ENCODE peak calls at places on chromosomes 13 and 19, in seven cellular contexts. L, M, X, Z, A, C and G are unnamed samples.
A peak's percentile ranks its signal among the peaks of the same experiment; 100 is the strongest.

GRCh38 chr19:6088677-6089063 is 21.6 kb downstream of the RFX2 start:
- DNase-seq in L (no peak), M (no peak), X (peak; percentile 56), Z (no peak), A (no peak), C (peak; percentile 64), G (no peak)

GRCh38 chr19:51799311-51799997 is 4.5 kb downstream of the FPR3 start:
- DNase-seq in L (peak; percentile 58), M (no peak), X (peak; percentile 85), Z (peak; percentile 78), A (peak; percentile 89), C (peak; percentile 67), G (no peak)

GRCh38 chr19:28577666-28578065 is 635.3 kb downstream of the UQCRFS1 start:
- DNase-seq in L (no peak), M (no peak), X (no peak), Z (no peak), A (no peak), C (no peak), G (no peak)

GRCh38 chr13:97548138-97548537 is 114.2 kb downstream of the RAP2A start:
- DNase-seq in L (no peak), M (no peak), X (no peak), Z (no peak), A (no peak), C (no peak), G (no peak)

GRCh38 chr13:29948246-29948645 is 97.8 kb upstream of the UBL3 start:
- DNase-seq in L (no peak), M (no peak), X (no peak), Z (no peak), A (no peak), C (no peak), G (no peak)

GRCh38 chr13:98741741-98742435 is 10.6 kb downstream of the SLC15A1 start:
- DNase-seq in L (no peak), M (no peak), X (no peak), Z (no peak), A (peak; percentile 54), C (no peak), G (no peak)

GRCh38 chr13:48904668-48905290 is 70.9 kb upstream of the FNDC3A start:
- DNase-seq in L (no peak), M (no peak), X (no peak), Z (no peak), A (no peak), C (no peak), G (no peak)

GRCh38 chr19:19170053-19170945 is at the start of gene MEF2B:
- DNase-seq in L (peak; percentile 87), M (peak; percentile 77), X (peak; percentile 92), Z (peak; percentile 49), A (peak; percentile 82), C (peak; percentile 58), G (peak; percentile 71)

GRCh38 chr13:106383791-106384190 is 151.7 kb downstream of the EFNB2 start:
- DNase-seq in L (no peak), M (no peak), X (no peak), Z (no peak), A (no peak), C (no peak), G (no peak)

GRCh38 chr19:45164577-45165335 is 4.0 kb upstream of the NKPD1 start:
- DNase-seq in L (peak; percentile 79), M (no peak), X (peak; percentile 67), Z (no peak), A (no peak), C (peak; percentile 45), G (no peak)

GRCh38 chr19:2540646-2541454 is 64.9 kb downstream of the GADD45B start:
- DNase-seq in L (peak; percentile 82), M (no peak), X (peak; percentile 95), Z (peak; percentile 86), A (peak; percentile 97), C (peak; percentile 94), G (peak; percentile 65)
- TF ChIP-seq CTCF in L (peak; percentile 50), M (no peak), X (no peak), Z (peak; percentile 36), A (peak; percentile 5), C (peak; percentile 47), G (peak; percentile 51)

GRCh38 chr13:95301135-95301946 is at the start of gene ABCC4:
- DNase-seq in L (peak; percentile 73), M (peak; percentile 13), X (peak; percentile 68), Z (peak; percentile 70), A (peak; percentile 71), C (peak; percentile 72), G (peak; percentile 55)

GRCh38 chr13:95298169-95298940 is 2.9 kb downstream of the ABCC4 start:
- DNase-seq in L (no peak), M (no peak), X (no peak), Z (no peak), A (no peak), C (no peak), G (no peak)

GRCh38 chr13:95298971-95299627 is 2.2 kb downstream of the ABCC4 start:
- DNase-seq in L (no peak), M (no peak), X (peak; percentile 74), Z (no peak), A (no peak), C (no peak), G (no peak)

GRCh38 chr13:95301947-95302386 is 716 bp upstream of the ABCC4 start:
- DNase-seq in L (no peak), M (no peak), X (no peak), Z (no peak), A (peak; percentile 64), C (no peak), G (no peak)

GRCh38 chr13:95300625-95301134 is 571 bp downstream of the ABCC4 start:
- DNase-seq in L (peak; percentile 63), M (peak; percentile 14), X (peak; percentile 58), Z (peak; percentile 52), A (no peak), C (peak; percentile 63), G (peak; percentile 28)
- TF ChIP-seq CTCF in L (no peak), M (no peak), X (peak; percentile 14), Z (no peak), A (peak; percentile 7), C (peak; percentile 21), G (no peak)

GRCh38 chr19:57068921-57069697 is 50.7 kb upstream of the USP29 start:
- DNase-seq in L (no peak), M (no peak), X (no peak), Z (peak; percentile 73), A (no peak), C (no peak), G (no peak)
- TF ChIP-seq CTCF in L (no peak), M (no peak), X (no peak), Z (peak; percentile 54), A (no peak), C (no peak), G (no peak)

GRCh38 chr13:44739120-44739519 is 163.0 kb upstream of the TSC22D1 start:
- DNase-seq in L (no peak), M (no peak), X (no peak), Z (no peak), A (no peak), C (no peak), G (no peak)
- TF ChIP-seq CTCF in L (no peak), M (no peak), X (no peak), Z (no peak), A (no peak), C (no peak), G (no peak)

DNA sequence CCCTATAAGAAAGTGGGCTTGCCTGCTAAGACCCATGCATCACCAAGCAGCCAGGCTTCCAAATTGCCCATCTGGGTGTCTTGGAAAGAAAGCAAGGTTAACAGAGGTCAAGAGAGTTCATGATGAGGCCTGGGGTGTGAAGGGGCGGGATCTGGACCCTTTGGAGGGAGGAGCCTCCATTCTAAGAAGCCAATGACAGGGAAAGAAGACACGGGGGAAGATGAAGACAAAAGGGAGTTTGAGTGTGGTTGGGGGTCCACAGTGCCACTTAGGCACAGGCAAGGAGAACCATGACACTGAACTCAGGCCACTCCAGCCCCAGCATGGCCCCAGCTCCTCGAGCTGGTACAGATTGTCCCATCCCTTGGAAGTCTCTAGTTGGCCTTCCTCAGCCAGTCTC is 350.2 kb upstream of the TSHZ3 start:
- DNase-seq in L (no peak), M (no peak), X (no peak), Z (no peak), A (no peak), C (no peak), G (no peak)
- TF ChIP-seq CTCF in L (no peak), M (no peak), X (no peak), Z (no peak), A (no peak), C (no peak), G (no peak)